ENCODE peak calls at places on chromosomes 16 and 17, in five cellular contexts. S is AG10803, W is NCI-H510A, N is neural progenitor cell, T is T-helper 1 cell. J is an unnamed sample.
A peak's percentile ranks its signal among the peaks of the same experiment; 100 is the strongest.

GRCh38 chr16:81708459-81709368 is 70.4 kb upstream of the PLCG2 start:
- DNase-seq in W (no peak), N (no peak), T (no peak), S (no peak), J (no peak)

GRCh38 chr16:87295259-87295658 is 21.9 kb downstream of the C16orf95 start:
- DNase-seq in S (no peak), W (no peak), T (no peak), N (peak; percentile 27), J (no peak)

GRCh38 chr16:5944971-5945370 is 847.4 kb upstream of the EEF2KMT start:
- DNase-seq in W (no peak), T (no peak), N (no peak), S (no peak), J (no peak)

GRCh38 chr17:32664936-32665583 is 178.3 kb downstream of the CDK5R1 start:
- DNase-seq in W (no peak), N (peak; percentile 14), S (no peak), T (no peak), J (no peak)

GRCh38 chr16:79850348-79850747 is 249.8 kb upstream of the MAF start:
- DNase-seq in T (no peak), S (no peak), N (no peak), W (no peak), J (no peak)

GRCh38 chr16:55495616-55496289 is 13.1 kb upstream of the LPCAT2 start:
- DNase-seq in T (no peak), W (no peak), S (peak; percentile 93), N (no peak), J (no peak)

GRCh38 chr16:74868501-74868900 is 93.9 kb upstream of the FA2H start:
- DNase-seq in T (no peak), W (no peak), N (peak; percentile 61), S (peak; percentile 29), J (no peak)

GRCh38 chr17:8836821-8837426 is 30.6 kb downstream of the PIK3R6 start:
- DNase-seq in N (no peak), W (no peak), T (no peak), S (no peak), J (no peak)

GRCh38 chr17:73888875-73889274 is 244.6 kb upstream of the SDK2 start:
- DNase-seq in N (no peak), S (no peak), T (no peak), W (no peak), J (no peak)

GRCh38 chr16:3652373-3653037 is 2.0 kb upstream of the DNASE1 start:
- DNase-seq in S (no peak), N (no peak), W (no peak), T (no peak), J (no peak)

GRCh38 chr17:58684003-58684402 is 7.8 kb downstream of the TEX14 start:
- DNase-seq in W (no peak), T (no peak), S (no peak), N (no peak), J (no peak)

GRCh38 chr16:31427441-31428276 is 501 bp downstream of the COX6A2 start:
- DNase-seq in N (no peak), T (peak; percentile 56), W (no peak), S (peak; percentile 23), J (peak; percentile 30)

GRCh38 chr16:12255473-12255872 is 278.9 kb downstream of the SNX29 start:
- DNase-seq in N (no peak), W (no peak), S (peak; percentile 9), T (no peak), J (no peak)

GRCh38 chr17:45873728-45874127 is 20.6 kb upstream of the MAPT start:
- DNase-seq in T (no peak), S (no peak), W (no peak), N (peak; percentile 12), J (peak; percentile 22)

GRCh38 chr17:76539631-76540271 is at the start of gene PRCD:
- DNase-seq in S (no peak), N (peak; percentile 47), W (no peak), T (no peak), J (no peak)

GRCh38 chr16:75080205-75081029 is 36.2 kb downstream of the LDHD start:
- DNase-seq in S (peak; percentile 45), T (no peak), N (no peak), W (no peak), J (no peak)

GRCh38 chr17:8673621-8674020 is 43.1 kb upstream of the MYH10 start:
- DNase-seq in S (peak; percentile 69), T (no peak), N (no peak), W (no peak), J (no peak)

GRCh38 chr16:21260870-21261791 is 17.0 kb downstream of the CRYM start:
- DNase-seq in W (no peak), S (peak; percentile 27), T (no peak), N (no peak), J (no peak)

GRCh38 chr17:79910985-79911361 is 71.7 kb upstream of the CBX4 start:
- DNase-seq in T (no peak), S (no peak), N (no peak), W (no peak), J (no peak)

GRCh38 chr16:3980311-3981111 is 100.0 kb upstream of the CREBBP start:
- DNase-seq in S (peak; percentile 71), N (no peak), W (no peak), T (no peak), J (no peak)

GRCh38 chr17:59620518-59621259 is 994 bp downstream of the CLTC start:
- DNase-seq in N (peak; percentile 40), T (peak; percentile 35), S (peak; percentile 23), W (peak; percentile 47), J (peak; percentile 33)

GRCh38 chr16:59205403-59205802 is 471.3 kb upstream of the GOT2 start:
- DNase-seq in N (no peak), W (no peak), S (no peak), T (no peak), J (no peak)

GRCh38 chr17:66791337-66791736 is 43.6 kb upstream of the CACNG5 start:
- DNase-seq in T (no peak), S (no peak), W (peak; percentile 24), N (no peak), J (no peak)

GRCh38 chr16:30359871-30360170 is 4.7 kb upstream of the CD2BP2 start:
- DNase-seq in W (no peak), T (no peak), N (no peak), S (no peak), J (no peak)

GRCh38 chr16:85611455-85612190 is 1.5 kb upstream of the GSE1 start:
- DNase-seq in S (peak; percentile 88), T (peak; percentile 40), W (peak; percentile 73), N (peak; percentile 84), J (peak; percentile 34)

GRCh38 chr17:53631486-53631885 is 191.2 kb upstream of the KIF2B start:
- DNase-seq in S (no peak), N (no peak), W (no peak), T (no peak), J (no peak)

GRCh38 chr17:33977729-33978514 is 277.2 kb upstream of the CCL2 start:
- DNase-seq in S (no peak), W (no peak), T (no peak), N (no peak), J (no peak)

GRCh38 chr17:82414548-82415281 is 3.4 kb upstream of the HEXD start:
- DNase-seq in S (peak; percentile 65), W (peak; percentile 33), T (peak; percentile 53), N (peak; percentile 91), J (peak; percentile 62)

GRCh38 chr16:88602091-88602490 is 31.9 kb downstream of the ZC3H18 start:
- DNase-seq in W (peak; percentile 23), T (no peak), S (no peak), N (no peak), J (no peak)

GRCh38 chr17:75459590-75460267 is 3.3 kb downstream of the TMEM94 start:
- DNase-seq in N (no peak), S (no peak), W (peak; percentile 7), T (no peak), J (no peak)

GRCh38 chr17:17911003-17911613 is 61.1 kb downstream of the TOM1L2 start:
- DNase-seq in W (no peak), S (no peak), T (no peak), N (peak; percentile 29), J (no peak)

GRCh38 chr17:14737984-14738651 is 437.2 kb downstream of the HS3ST3B1 start:
- DNase-seq in T (no peak), W (no peak), N (peak; percentile 41), S (peak; percentile 99), J (no peak)

GRCh38 chr17:55134486-55135157 is 130.1 kb upstream of the HLF start:
- DNase-seq in N (no peak), W (no peak), T (no peak), S (no peak), J (no peak)